ENCODE peak calls at places on chromosome 7, in seven cellular contexts. U, P, Y, F, W, N and O are unnamed samples.

GRCh38 chr7:36107926-36108631 is 45.0 kb upstream of the EEPD1 start:
- DNase-seq in U (no peak), P (no peak), Y (no peak), F (no peak), W (no peak), N (no peak), O (no peak)

GRCh38 chr7:107527196-107527595 is 36.5 kb downstream of the COG5 start:
- DNase-seq in U (no peak), P (no peak), Y (no peak), F (no peak), W (no peak), N (no peak), O (no peak)

GRCh38 chr7:39504963-39505362 is 61.2 kb upstream of the YAE1 start:
- DNase-seq in U (no peak), P (peak), Y (no peak), F (no peak), W (no peak), N (no peak), O (no peak)

GRCh38 chr7:14368285-14368684 is 378.8 kb upstream of the ETV1 start:
- DNase-seq in U (no peak), P (no peak), Y (no peak), F (no peak), W (no peak), N (no peak), O (no peak)

GRCh38 chr7:131123991-131124629 is 203.6 kb upstream of the MKLN1 start:
- DNase-seq in U (no peak), P (no peak), Y (no peak), F (no peak), W (no peak), N (no peak), O (no peak)

GRCh38 chr7:51376420-51377092 is 59.9 kb upstream of the COBL start:
- DNase-seq in U (peak), P (peak), Y (no peak), F (no peak), W (no peak), N (no peak), O (no peak)

GRCh38 chr7:38858281-38858884 is 50.6 kb downstream of the VPS41 start:
- DNase-seq in U (no peak), P (no peak), Y (no peak), F (no peak), W (no peak), N (peak), O (no peak)

GRCh38 chr7:6389728-6390127 is 58.0 kb downstream of the DAGLB start:
- DNase-seq in U (no peak), P (no peak), Y (no peak), F (no peak), W (no peak), N (no peak), O (no peak)

GRCh38 chr7:34277016-34277800 is 371.9 kb downstream of the BMPER start:
- DNase-seq in U (no peak), P (no peak), Y (no peak), F (no peak), W (no peak), N (peak), O (peak)

GRCh38 chr7:136528329-136528728 is 340.1 kb upstream of the CHRM2 start:
- DNase-seq in U (no peak), P (no peak), Y (no peak), F (no peak), W (no peak), N (no peak), O (peak)

GRCh38 chr7:141702047-141702567 is at the start of gene DENND11:
- DNase-seq in U (peak), P (no peak), Y (peak), F (no peak), W (peak), N (peak), O (peak)

GRCh38 chr7:81503321-81503720 is 266.5 kb downstream of the HGF start:
- DNase-seq in U (no peak), P (no peak), Y (no peak), F (no peak), W (no peak), N (no peak), O (no peak)

GRCh38 chr7:29236071-29236580 is 41.6 kb downstream of the CHN2 start:
- DNase-seq in U (no peak), P (no peak), Y (no peak), F (no peak), W (no peak), N (no peak), O (no peak)

GRCh38 chr7:156152380-156152779 is 340.1 kb upstream of the SHH start:
- DNase-seq in U (no peak), P (no peak), Y (no peak), F (no peak), W (no peak), N (no peak), O (no peak)

GRCh38 chr7:99447943-99448342 is 9.2 kb downstream of the CPSF4 start:
- DNase-seq in U (no peak), P (no peak), Y (peak), F (peak), W (no peak), N (no peak), O (peak)

GRCh38 chr7:67857698-67858097 is 861.1 kb downstream of the TYW1 start:
- DNase-seq in U (no peak), P (no peak), Y (no peak), F (no peak), W (no peak), N (no peak), O (peak)

GRCh38 chr7:95986136-95986535 is 213.8 kb downstream of the DYNC1I1 start:
- DNase-seq in U (no peak), P (no peak), Y (no peak), F (no peak), W (no peak), N (no peak), O (no peak)

GRCh38 chr7:158546626-158547025 is 41.0 kb downstream of the PTPRN2 start:
- DNase-seq in U (no peak), P (no peak), Y (no peak), F (no peak), W (no peak), N (no peak), O (no peak)

GRCh38 chr7:105309235-105310156 is 79.2 kb downstream of the SRPK2 start:
- DNase-seq in U (no peak), P (no peak), Y (no peak), F (no peak), W (no peak), N (no peak), O (peak)

GRCh38 chr7:38840736-38841460 is 68.1 kb downstream of the VPS41 start:
- DNase-seq in U (no peak), P (no peak), Y (no peak), F (no peak), W (no peak), N (peak), O (no peak)

GRCh38 chr7:43915907-43916306 is 9.5 kb upstream of the URGCP start:
- DNase-seq in U (no peak), P (no peak), Y (no peak), F (no peak), W (no peak), N (no peak), O (no peak)

GRCh38 chr7:134778941-134779740 is at the start of gene CALD1:
- DNase-seq in U (no peak), P (peak), Y (peak), F (peak), W (peak), N (peak), O (no peak)

GRCh38 chr7:75739796-75740672 is 1.3 kb upstream of the HIP1 start:
- DNase-seq in U (no peak), P (no peak), Y (no peak), F (no peak), W (no peak), N (no peak), O (no peak)

GRCh38 chr7:33692956-33693355 is 212.4 kb upstream of the BMPER start:
- DNase-seq in U (no peak), P (no peak), Y (no peak), F (no peak), W (no peak), N (peak), O (no peak)

GRCh38 chr7:24898691-24899090 is 81.3 kb downstream of the OSBPL3 start:
- DNase-seq in U (no peak), P (no peak), Y (no peak), F (no peak), W (no peak), N (no peak), O (no peak)

GRCh38 chr7:83339927-83340326 is 177.2 kb upstream of the PCLO start:
- DNase-seq in U (no peak), P (no peak), Y (no peak), F (no peak), W (no peak), N (no peak), O (no peak)

GRCh38 chr7:6026011-6026819 is 5.0 kb upstream of the ANKRD61 start:
- DNase-seq in U (peak), P (no peak), Y (peak), F (peak), W (peak), N (peak), O (peak)

GRCh38 chr7:70615066-70615465 is 516.9 kb upstream of the GALNT17 start:
- DNase-seq in U (no peak), P (no peak), Y (no peak), F (no peak), W (no peak), N (no peak), O (no peak)

GRCh38 chr7:106260136-106260561 is 24.6 kb downstream of the NAMPT start:
- DNase-seq in U (no peak), P (no peak), Y (no peak), F (no peak), W (no peak), N (no peak), O (no peak)

GRCh38 chr7:76358053-76358477 is 726 bp downstream of the YWHAG start:
- DNase-seq in U (no peak), P (no peak), Y (no peak), F (no peak), W (peak), N (peak), O (peak)

GRCh38 chr7:45236666-45237065 is 79.1 kb downstream of the RAMP3 start:
- DNase-seq in U (no peak), P (no peak), Y (no peak), F (no peak), W (no peak), N (peak), O (no peak)

GRCh38 chr7:128033246-128033645 is 2.0 kb upstream of the LRRC4 start:
- DNase-seq in U (no peak), P (no peak), Y (no peak), F (no peak), W (no peak), N (no peak), O (no peak)

GRCh38 chr7:128032605-128033235 is 1.5 kb upstream of the LRRC4 start:
- DNase-seq in U (no peak), P (no peak), Y (no peak), F (no peak), W (peak), N (no peak), O (no peak)

GRCh38 chr7:128030263-128030998 is 806 bp downstream of the LRRC4 start:
- DNase-seq in U (no peak), P (no peak), Y (no peak), F (no peak), W (peak), N (no peak), O (no peak)

GRCh38 chr7:128030999-128031681 is at the start of gene LRRC4:
- DNase-seq in U (peak), P (no peak), Y (no peak), F (no peak), W (peak), N (peak), O (no peak)

GRCh38 chr7:128031901-128032604 is 816 bp upstream of the LRRC4 start:
- DNase-seq in U (no peak), P (no peak), Y (no peak), F (no peak), W (peak), N (peak), O (no peak)
- TF ChIP-seq CTCF in U (no peak), P (no peak), Y (no peak), F (no peak), W (no peak), N (peak), O (no peak)

GRCh38 chr7:113175525-113176097 is 57.3 kb upstream of the SMIM30 start:
- DNase-seq in U (no peak), P (no peak), Y (no peak), F (no peak), W (no peak), N (no peak), O (no peak)
- TF ChIP-seq MAX in U (no peak), P (no peak), Y (no peak), F (no peak), W (no peak), N (no peak), O (no peak)

DNA sequence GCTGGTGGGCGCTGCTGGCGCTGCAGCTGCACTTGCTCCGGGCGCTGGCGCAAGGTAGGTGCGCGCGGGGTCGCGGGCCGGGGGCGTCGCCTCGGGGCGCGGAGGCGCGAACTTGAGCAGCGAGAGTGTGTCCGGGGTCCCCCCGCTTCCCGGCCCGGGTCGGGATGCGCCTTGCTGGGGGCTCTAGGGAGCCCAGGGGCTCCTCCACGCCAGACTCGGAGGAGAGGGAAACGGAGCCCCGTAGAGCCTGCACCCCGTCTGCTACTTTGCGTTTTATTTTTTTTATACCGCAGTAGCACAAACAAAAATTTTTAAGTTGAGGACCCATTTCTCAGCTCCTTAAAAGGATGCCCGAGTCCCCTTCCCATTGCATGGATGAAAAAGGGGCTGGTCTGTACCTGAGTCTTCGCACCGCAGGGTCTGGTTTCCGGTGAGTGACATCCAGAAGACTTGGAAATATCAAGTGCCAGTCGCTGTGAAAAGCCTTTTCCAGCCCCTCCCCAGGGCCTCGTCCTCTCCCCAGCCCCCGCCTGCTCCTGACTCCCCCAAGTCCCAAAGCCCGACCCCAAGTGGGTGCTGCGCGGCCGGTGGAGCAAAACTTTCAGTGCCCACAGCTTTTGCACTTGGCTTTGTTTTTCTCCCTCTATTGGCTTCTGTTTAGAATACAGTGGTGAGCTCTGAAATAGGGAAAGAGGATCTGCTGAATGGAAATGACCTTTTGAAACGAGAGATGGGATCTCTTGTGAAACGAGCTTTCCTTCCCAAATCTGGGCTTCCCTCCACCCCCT is 973 bp downstream of the SDK1 start:
- DNase-seq in U (peak), P (no peak), Y (peak), F (peak), W (peak), N (peak), O (no peak)
- TF ChIP-seq CTCF in U (no peak), P (peak), Y (no peak), F (no peak), W (no peak), N (no peak), O (no peak)

GRCh38 chr7:111088328-111088727 is 2.6 kb upstream of the LRRN3 start:
- DNase-seq in U (no peak), P (no peak), Y (no peak), F (no peak), W (no peak), N (no peak), O (no peak)

GRCh38 chr7:111091623-111092370 is 870 bp downstream of the LRRN3 start:
- DNase-seq in U (no peak), P (no peak), Y (no peak), F (no peak), W (no peak), N (peak), O (no peak)

GRCh38 chr7:111090834-111091233 is at the start of gene LRRN3:
- DNase-seq in U (peak), P (no peak), Y (no peak), F (no peak), W (no peak), N (no peak), O (no peak)

GRCh38 chr7:111092406-111093160 is 1.7 kb downstream of the LRRN3 start:
- DNase-seq in U (no peak), P (no peak), Y (no peak), F (no peak), W (no peak), N (no peak), O (no peak)

GRCh38 chr7:111089822-111090426 is 1.0 kb upstream of the LRRN3 start:
- DNase-seq in U (peak), P (peak), Y (peak), F (peak), W (no peak), N (peak), O (peak)
- TF ChIP-seq MAX in U (no peak), P (no peak), Y (no peak), F (no peak), W (no peak), N (no peak), O (no peak)

GRCh38 chr7:97117035-97117371 is 495 bp upstream of the SDHAF3 start:
- DNase-seq in U (no peak), P (no peak), Y (no peak), F (no peak), W (no peak), N (no peak), O (no peak)

GRCh38 chr7:97119747-97120146 is 2.2 kb downstream of the SDHAF3 start:
- DNase-seq in U (no peak), P (no peak), Y (no peak), F (no peak), W (no peak), N (no peak), O (no peak)

GRCh38 chr7:97116308-97116707 is 1.2 kb upstream of the SDHAF3 start:
- DNase-seq in U (no peak), P (no peak), Y (no peak), F (no peak), W (no peak), N (no peak), O (peak)

GRCh38 chr7:97118306-97118917 is 914 bp downstream of the SDHAF3 start:
- DNase-seq in U (no peak), P (no peak), Y (no peak), F (no peak), W (no peak), N (no peak), O (peak)

DNA sequence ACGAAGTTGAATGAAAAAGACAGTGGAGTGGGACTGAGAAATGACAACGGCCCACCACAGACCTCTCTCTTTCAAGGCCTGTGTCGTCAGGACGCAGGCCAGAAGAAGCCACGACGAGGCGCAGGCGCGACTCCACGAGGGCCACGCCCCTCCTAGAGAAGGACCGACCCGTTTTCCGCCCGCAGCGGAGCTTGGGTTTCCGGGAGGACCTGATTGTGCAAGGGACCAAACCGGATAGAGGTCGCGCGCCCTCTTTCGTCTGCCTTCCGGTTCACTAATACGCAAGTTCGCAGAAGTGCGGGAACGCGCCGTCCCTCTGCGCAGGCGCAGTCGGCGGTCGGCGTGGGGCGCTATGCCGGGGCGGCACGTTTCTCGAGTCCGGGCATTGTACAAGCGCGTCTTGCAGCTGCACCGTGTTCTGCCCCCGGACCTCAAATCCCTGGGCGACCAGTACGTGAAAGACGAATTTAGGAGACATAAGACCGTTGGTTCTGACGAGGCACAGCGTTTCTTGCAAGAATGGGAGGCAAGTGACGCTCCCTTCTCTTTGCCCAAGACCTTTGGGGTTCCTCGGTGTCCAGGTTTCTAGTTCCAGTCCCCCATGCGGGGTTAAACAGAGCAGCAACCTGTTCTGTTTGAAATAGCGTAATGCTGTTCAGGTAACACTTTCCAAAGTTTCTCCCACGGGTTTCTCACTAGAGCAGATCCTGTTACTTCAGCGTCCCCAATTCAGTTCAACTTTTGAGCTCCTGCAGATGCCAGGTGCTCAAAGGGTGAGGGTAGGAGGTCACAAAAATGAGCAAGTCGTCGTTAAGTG is at the start of gene SDHAF3:
- DNase-seq in U (peak), P (peak), Y (peak), F (peak), W (peak), N (peak), O (peak)
- TF ChIP-seq CTCF in U (peak), P (no peak), Y (peak), F (peak), W (no peak), N (no peak), O (no peak)

DNA sequence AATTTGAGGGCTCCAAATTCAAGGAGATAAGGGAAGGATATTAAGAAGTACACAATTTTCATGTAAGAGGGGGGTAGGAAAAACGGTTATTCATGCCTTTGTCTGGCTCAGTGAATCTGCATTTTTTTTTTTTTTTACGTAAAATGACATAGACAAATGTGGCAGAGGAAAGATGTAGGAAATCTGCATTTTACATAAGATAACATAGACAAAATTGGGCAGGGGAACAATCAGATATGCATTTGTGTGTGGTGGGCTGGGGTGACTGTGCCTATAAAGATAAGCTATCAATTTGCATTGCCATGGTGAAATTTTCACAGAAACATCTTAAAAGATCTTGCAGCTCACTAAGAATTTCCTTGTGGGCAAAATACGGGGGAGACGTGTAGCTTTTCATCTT is 92.7 kb upstream of the GPR141 start:
- DNase-seq in U (no peak), P (no peak), Y (no peak), F (no peak), W (no peak), N (no peak), O (no peak)
- TF ChIP-seq MAX in U (no peak), P (no peak), Y (no peak), F (no peak), W (no peak), N (no peak), O (no peak)

GRCh38 chr7:42704710-42705109 is 207.2 kb downstream of the C7orf25 start:
- DNase-seq in U (no peak), P (no peak), Y (no peak), F (no peak), W (no peak), N (no peak), O (no peak)

GRCh38 chr7:42694894-42695553 is 216.8 kb downstream of the C7orf25 start:
- DNase-seq in U (no peak), P (no peak), Y (no peak), F (no peak), W (no peak), N (no peak), O (no peak)

GRCh38 chr7:42699415-42700178 is 212.3 kb downstream of the C7orf25 start:
- DNase-seq in U (no peak), P (no peak), Y (no peak), F (no peak), W (no peak), N (no peak), O (no peak)

GRCh38 chr7:42702647-42703046 is 209.2 kb downstream of the C7orf25 start:
- DNase-seq in U (no peak), P (no peak), Y (no peak), F (no peak), W (no peak), N (no peak), O (no peak)

GRCh38 chr7:42700376-42701327 is 211.2 kb downstream of the C7orf25 start:
- DNase-seq in U (no peak), P (no peak), Y (no peak), F (no peak), W (no peak), N (no peak), O (no peak)
- TF ChIP-seq CTCF in U (no peak), P (no peak), Y (no peak), F (no peak), W (no peak), N (no peak), O (no peak)

GRCh38 chr7:157412021-157412443 is 75.2 kb downstream of the DNAJB6 start:
- DNase-seq in U (no peak), P (no peak), Y (no peak), F (no peak), W (no peak), N (no peak), O (peak)
- TF ChIP-seq MAX in U (no peak), P (no peak), Y (no peak), F (no peak), W (no peak), N (no peak), O (peak)

GRCh38 chr7:52925332-52925731 is 110.1 kb upstream of the POM121L12 start:
- DNase-seq in U (no peak), P (no peak), Y (no peak), F (no peak), W (peak), N (no peak), O (peak)
- TF ChIP-seq CTCF in U (no peak), P (no peak), Y (no peak), F (no peak), W (no peak), N (no peak), O (peak)